ENCODE peak calls at places on chromosomes 2 and 18, in eight cellular contexts. R is tibial artery, I is GM23248, O is PC-9, W is esophagus squamous epithelium, E is keratinocyte, S is suprapubic skin, N is adipocyte. J is an unnamed sample. For H3K9me3, the result is how much of the 10 kb centered on the place peaks cover.

GRCh38 chr2:29010946-29011649 is 30.0 kb downstream of the TOGARAM2 start:
- DNase-seq in I (peak), R (no peak), E (no peak), W (no peak), S (no peak), O (no peak), N (peak), J (no peak)

GRCh38 chr2:204177977-204178522 is 241.5 kb downstream of the ICOS start:
- DNase-seq in O (no peak), N (peak), E (no peak), I (peak), R (peak), W (no peak), S (no peak), J (no peak)

GRCh38 chr2:138029238-138029637 is 65.0 kb downstream of the HNMT start:
- DNase-seq in W (no peak), E (no peak), O (no peak), I (peak), R (peak), S (no peak), N (peak), J (no peak)

GRCh38 chr2:110771549-110772382 is 39.4 kb downstream of the ACOXL start:
- DNase-seq in S (no peak), R (no peak), O (no peak), E (no peak), I (no peak), N (no peak), W (no peak), J (no peak)

GRCh38 chr2:217489145-217489960 is 513.4 kb downstream of the TNS1 start:
- DNase-seq in R (no peak), N (peak), W (no peak), E (peak), S (peak), O (peak), I (peak), J (peak)

GRCh38 chr2:10973766-10974165 is 62.0 kb downstream of the KCNF1 start:
- DNase-seq in S (no peak), E (no peak), R (no peak), O (no peak), N (no peak), I (no peak), W (no peak), J (no peak)

GRCh38 chr18:23684515-23685197 is 4.6 kb upstream of the LAMA3 start:
- DNase-seq in R (no peak), W (no peak), N (peak), I (peak), S (no peak), E (no peak), O (no peak), J (no peak)

GRCh38 chr2:12733846-12734245 is 17.1 kb downstream of the TRIB2 start:
- DNase-seq in N (no peak), W (no peak), S (no peak), R (no peak), E (no peak), O (no peak), I (no peak), J (no peak)

DNA sequence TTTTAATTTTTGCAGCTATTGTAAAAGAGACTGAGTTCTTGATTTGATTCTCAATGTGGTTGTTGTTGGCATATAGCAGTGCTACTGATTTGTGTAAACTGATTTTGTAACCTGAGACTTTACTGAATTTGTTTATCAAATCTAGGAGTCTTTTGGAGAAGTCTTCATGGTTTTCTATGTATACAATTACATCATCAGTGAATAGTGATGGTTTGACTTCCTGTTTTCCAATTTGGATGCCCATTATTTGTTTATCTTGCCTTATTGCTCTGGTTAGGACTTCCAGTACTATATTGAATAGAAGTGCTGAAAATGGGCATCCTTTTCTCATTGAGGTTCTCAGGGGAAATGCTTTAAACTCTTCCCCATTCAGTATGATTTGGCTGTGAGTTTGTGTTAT is 99.7 kb downstream of the GULP1 start:
- DNase-seq in N (no peak), E (no peak), W (no peak), I (no peak), O (no peak), S (no peak), R (no peak), J (no peak)
- H3K9me3 ChIP-seq in N (under half), E (under half), W (under half), I (under half), O (under half), S (under half), R (under half), J (under half)

DNA sequence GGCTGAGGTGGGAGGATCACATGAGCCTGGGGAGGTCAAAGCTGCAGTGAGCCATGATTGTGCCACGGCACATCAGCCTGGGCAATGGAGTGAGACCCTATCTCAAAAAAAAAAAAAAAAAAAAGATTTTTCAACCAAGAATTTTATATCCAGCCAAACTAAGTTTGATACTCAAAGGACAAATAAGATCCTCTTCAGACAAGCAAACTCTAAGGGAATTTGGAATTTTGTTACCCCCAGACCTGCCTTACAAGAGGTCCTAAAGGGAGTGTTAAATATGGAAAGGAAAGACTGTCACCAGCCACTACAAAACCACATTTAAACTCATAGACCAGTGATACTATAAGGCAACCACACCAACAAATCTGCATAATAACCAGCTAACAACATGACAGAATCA is 67.5 kb downstream of the WDPCP start:
- DNase-seq in S (no peak), E (no peak), O (no peak), W (no peak), R (no peak), N (no peak), I (no peak), J (no peak)
- H3K9me3 ChIP-seq in S (under half), E (under half), O (under half), W (under half), R (under half), N (under half), I (under half), J (under half)

GRCh38 chr2:14516844-14517243 is 115.7 kb upstream of the LRATD1 start:
- DNase-seq in O (no peak), I (peak), W (no peak), S (no peak), N (peak), R (no peak), E (no peak), J (no peak)

GRCh38 chr2:14511541-14511940 is 121.0 kb upstream of the LRATD1 start:
- DNase-seq in O (no peak), E (no peak), W (no peak), N (no peak), S (no peak), I (no peak), R (no peak), J (no peak)

GRCh38 chr2:14517731-14518130 is 114.8 kb upstream of the LRATD1 start:
- DNase-seq in O (no peak), S (no peak), R (no peak), E (no peak), I (peak), W (no peak), N (no peak), J (no peak)

DNA sequence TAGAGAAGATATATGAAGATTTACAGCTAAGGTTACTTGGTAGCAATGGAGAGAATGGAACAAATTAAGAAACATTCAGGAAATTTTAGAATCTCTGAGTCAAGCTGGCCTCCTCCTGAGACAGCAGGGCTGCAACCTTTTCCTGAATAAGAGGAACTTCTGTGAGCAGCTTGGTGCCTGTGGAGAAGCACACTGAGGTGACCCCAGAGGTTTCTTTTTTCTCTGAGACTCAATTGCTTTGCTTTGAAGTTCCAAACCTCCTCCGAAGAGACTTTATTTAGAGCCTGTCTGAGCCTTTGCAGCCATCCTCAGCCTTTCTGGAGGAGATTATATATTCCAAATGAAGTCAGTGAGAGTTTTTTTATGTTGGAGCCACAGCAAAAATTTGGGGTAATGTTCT is 118.5 kb upstream of the LRATD1 start:
- DNase-seq in E (no peak), S (no peak), O (no peak), N (peak), W (no peak), I (peak), R (no peak), J (no peak)
- H3K9me3 ChIP-seq in E (under half), S (under half), O (under half), N (under half), W (under half), I (under half), R (under half), J (under half)

GRCh38 chr18:9482790-9483189 is 7.5 kb downstream of the RALBP1 start:
- DNase-seq in E (no peak), W (no peak), S (no peak), N (no peak), I (peak), R (no peak), O (no peak), J (no peak)

GRCh38 chr18:9483526-9483925 is 8.2 kb downstream of the RALBP1 start:
- DNase-seq in I (no peak), O (no peak), E (no peak), R (no peak), W (no peak), S (no peak), N (no peak), J (no peak)

GRCh38 chr18:9488535-9488934 is 13.2 kb downstream of the RALBP1 start:
- DNase-seq in R (no peak), N (no peak), E (no peak), I (no peak), S (no peak), W (no peak), O (no peak), J (no peak)
- H3K9me3 ChIP-seq in R (under half), N (under half), E (under half), I (under half), S (under half), W (under half), O (under half), J (under half)

GRCh38 chr2:236642125-236642524 is 72.5 kb downstream of the ACKR3 start:
- DNase-seq in S (no peak), O (no peak), W (no peak), N (no peak), R (peak), I (peak), E (no peak), J (no peak)
- H3K9me3 ChIP-seq in S (under half), O (under half), W (under half), N (under half), R (under half), I (under half), E (under half), J (under half)